ENCODE peak calls at places on chromosomes 4 and X, in nine cellular contexts. L is AG09309, P is thyroid gland, M is tibial nerve, Y is mucosa of descending colon, N is hepatocyte, T is transverse colon, H is OCI-LY7, C is upper lobe of right lung. R is an unnamed sample.

GRCh38 chr4:53744446-53745160 is 153.3 kb upstream of the LNX1 start:
- DNase-seq in N (no peak), P (no peak), H (peak), T (no peak), L (no peak), Y (no peak), C (no peak), M (no peak), R (no peak)

GRCh38 chrX:45771560-45772340 is 571.1 kb upstream of the DIPK2B start:
- DNase-seq in P (peak), M (no peak), Y (peak), C (peak), N (no peak), H (no peak), L (no peak), T (peak), R (no peak)

GRCh38 chr4:80186666-80187065 is 10.6 kb upstream of the PRDM8 start:
- DNase-seq in C (no peak), N (no peak), P (no peak), H (no peak), M (no peak), L (no peak), Y (no peak), T (no peak), R (no peak)

GRCh38 chr4:106478152-106478551 is 109.6 kb upstream of the GIMD1 start:
- DNase-seq in P (no peak), C (no peak), H (no peak), L (no peak), T (no peak), N (no peak), Y (no peak), M (no peak), R (no peak)

GRCh38 chr4:70849277-70849676 is 9.6 kb upstream of the GRSF1 start:
- DNase-seq in M (no peak), C (no peak), Y (no peak), T (no peak), H (no peak), L (no peak), P (no peak), N (no peak), R (no peak)

GRCh38 chr4:14708574-14708973 is 293.7 kb upstream of the CPEB2 start:
- DNase-seq in L (no peak), N (no peak), P (no peak), H (no peak), C (no peak), M (no peak), T (no peak), Y (no peak), R (no peak)

GRCh38 chr4:8706221-8707044 is 113.9 kb downstream of the CPZ start:
- DNase-seq in C (peak), N (no peak), H (no peak), M (no peak), L (no peak), Y (no peak), P (no peak), T (no peak), R (no peak)

GRCh38 chr4:188495169-188495568 is 355.9 kb downstream of the TRIML1 start:
- DNase-seq in H (no peak), M (no peak), N (no peak), C (no peak), P (no peak), L (no peak), T (no peak), Y (no peak), R (no peak)

GRCh38 chrX:45683914-45684313 is 483.2 kb upstream of the DIPK2B start:
- DNase-seq in T (no peak), P (no peak), Y (no peak), H (no peak), M (no peak), C (no peak), L (no peak), N (no peak), R (no peak)

GRCh38 chr4:112652216-112652615 is 15.3 kb downstream of the LARP7 start:
- DNase-seq in P (no peak), Y (no peak), H (no peak), M (no peak), T (no peak), C (no peak), L (no peak), N (no peak), R (peak)

GRCh38 chrX:24396236-24396929 is 35.9 kb downstream of the SUPT20HL1 start:
- DNase-seq in C (no peak), M (no peak), H (no peak), P (peak), L (peak), T (no peak), N (no peak), Y (no peak), R (no peak)

GRCh38 chr4:93788712-93789111 is 39.8 kb upstream of the ATOH1 start:
- DNase-seq in H (peak), T (no peak), C (no peak), L (no peak), M (no peak), N (peak), P (no peak), Y (no peak), R (no peak)

GRCh38 chr4:99894998-99895397 is 771 bp upstream of the LAMTOR3 start:
- DNase-seq in C (no peak), M (no peak), H (no peak), P (no peak), L (no peak), N (no peak), T (no peak), Y (peak), R (no peak)

GRCh38 chr4:7364979-7365378 is 69.8 kb downstream of the PSAPL1 start:
- DNase-seq in P (peak), C (peak), L (no peak), T (no peak), Y (no peak), H (no peak), M (no peak), N (no peak), R (no peak)

GRCh38 chr4:137558951-137559350 is 26.7 kb upstream of the PCDH18 start:
- DNase-seq in P (no peak), L (peak), C (no peak), Y (no peak), H (no peak), N (no peak), T (no peak), M (no peak), R (no peak)

GRCh38 chr4:142194905-142195304 is 558.5 kb downstream of the IL15 start:
- DNase-seq in Y (no peak), M (no peak), H (no peak), C (no peak), N (no peak), T (no peak), L (no peak), P (no peak), R (no peak)

GRCh38 chrX:125132274-125132673 is 187.4 kb upstream of the TEX13C start:
- DNase-seq in L (no peak), H (peak), N (peak), M (no peak), P (no peak), C (no peak), Y (no peak), T (no peak), R (no peak)

GRCh38 chrX:17527135-17527701 is 152.2 kb downstream of the NHS start:
- DNase-seq in L (no peak), H (no peak), C (peak), M (peak), Y (no peak), P (peak), N (no peak), T (no peak), R (no peak)

GRCh38 chrX:2374086-2374485 is 126.7 kb downstream of the DHRSX start:
- DNase-seq in M (no peak), Y (no peak), T (no peak), P (no peak), H (no peak), L (peak), C (no peak), N (no peak), R (no peak)

GRCh38 chrX:16836371-16836770 is 33.8 kb downstream of the RBBP7 start:
- DNase-seq in L (no peak), C (no peak), P (peak), M (no peak), T (peak), Y (peak), H (peak), N (peak), R (no peak)

GRCh38 chrX:427812-428725 is 41.4 kb upstream of the PPP2R3B start:
- DNase-seq in T (no peak), L (no peak), N (peak), C (no peak), Y (peak), P (peak), H (peak), M (no peak), R (no peak)

GRCh38 chrX:103311401-103311785 is 603 bp upstream of the BEX2 start:
- DNase-seq in T (no peak), Y (no peak), N (no peak), C (no peak), L (no peak), M (no peak), P (no peak), H (no peak), R (no peak)

GRCh38 chrX:54494970-54495813 is 842 bp downstream of the FGD1 start:
- DNase-seq in N (peak), C (peak), T (no peak), Y (peak), M (no peak), P (peak), H (no peak), L (no peak), R (no peak)

GRCh38 chrX:81316163-81316562 is 114.3 kb downstream of the SH3BGRL start:
- DNase-seq in N (no peak), T (no peak), L (no peak), C (no peak), H (no peak), M (no peak), P (no peak), Y (no peak), R (no peak)

GRCh38 chr4:81518762-81519427 is 47.2 kb upstream of the RASGEF1B start:
- DNase-seq in P (no peak), T (no peak), C (no peak), H (no peak), L (no peak), Y (no peak), M (no peak), N (no peak), R (no peak)

GRCh38 chr4:103918214-103918613 is 198.4 kb upstream of the TACR3 start:
- DNase-seq in C (no peak), P (no peak), M (no peak), H (no peak), N (no peak), L (no peak), Y (no peak), T (no peak), R (no peak)

GRCh38 chr4:103915224-103915869 is 195.6 kb upstream of the TACR3 start:
- DNase-seq in N (peak), Y (no peak), C (no peak), P (no peak), T (no peak), M (no peak), L (no peak), H (peak), R (no peak)
- H3K4me3 ChIP-seq in N (no peak), Y (no peak), C (no peak), P (no peak), T (no peak), M (no peak), L (no peak), H (no peak), R (no peak)

GRCh38 chrX:41145920-41146608 is 60.8 kb downstream of the USP9X start:
- DNase-seq in T (no peak), C (no peak), M (no peak), Y (no peak), P (no peak), N (peak), L (peak), H (no peak), R (peak)
- TF ChIP-seq CTCF in T (peak), C (no peak), M (no peak), Y (no peak), P (no peak), N (no peak), L (peak), H (no peak), R (peak)

DNA sequence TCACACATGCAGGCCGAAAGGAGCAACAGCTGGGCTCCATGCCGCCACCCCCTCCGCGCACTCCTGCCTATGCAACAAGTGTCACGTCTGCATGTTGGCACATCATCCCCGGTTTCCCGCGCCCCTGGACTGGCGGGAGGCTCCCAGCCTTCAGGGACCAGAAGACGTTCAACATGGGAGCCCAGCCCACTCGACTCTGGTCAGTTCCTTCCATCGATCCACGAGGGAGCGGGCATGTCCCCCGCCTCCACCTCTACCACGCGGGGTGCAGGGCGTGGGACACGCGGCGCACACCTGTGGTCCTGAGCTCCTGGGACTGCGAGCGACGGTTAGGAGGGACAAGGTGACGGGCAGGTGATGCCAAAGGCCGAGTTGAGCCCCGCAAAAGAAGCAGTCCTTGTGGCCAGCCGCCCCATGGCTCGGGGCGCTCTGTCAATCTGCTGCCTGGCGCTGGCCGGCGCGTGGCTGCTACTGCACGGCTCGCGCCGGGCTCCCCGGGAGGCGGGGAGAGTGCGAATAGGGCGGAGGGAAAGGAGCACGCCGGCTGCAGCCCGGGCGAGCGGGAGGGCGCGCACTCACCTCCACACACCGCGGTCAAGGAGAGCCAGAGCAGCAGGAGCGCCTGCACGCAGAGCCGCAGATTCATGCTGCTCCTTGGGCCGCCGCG is 638 bp downstream of the APLN start:
- DNase-seq in Y (peak), N (peak), H (no peak), M (no peak), C (no peak), L (no peak), P (peak), T (no peak), R (no peak)
- H3K4me3 ChIP-seq in Y (no peak), N (no peak), H (peak), M (peak), C (peak), L (peak), P (no peak), T (peak), R (peak)

GRCh38 chrX:70096052-70096451 is 33.8 kb downstream of the OTUD6A start:
- DNase-seq in M (no peak), Y (no peak), T (no peak), L (no peak), C (no peak), H (no peak), N (peak), P (peak), R (no peak)
- TF ChIP-seq CTCF in M (no peak), Y (no peak), T (no peak), L (peak), C (peak), H (peak), N (no peak), P (no peak), R (peak)